ENCODE peak calls at places on chromosomes 13 and 19, in nine cellular contexts. A is DMS 273 treated with DMSO at 0.1 percent for 48 hours; B is activated CD4-positive, alpha-beta T cell treated with anti-CD3 and anti-CD28 coated beads, Interleukin-2, amount 50 U/mL, for 24 hours; V is CD4-positive, alpha-beta T cell; U is stimulated activated CD4-positive, alpha-beta T cell treated with anti-CD3 and anti-CD28 coated beads, TNF-alpha, amount 100 ng/mL, for 24 hours; X is NB4; W is NCI-H748 treated with DMSO at 0.1 percent for 48 hours; R is right cardiac atrium; Z is GM04503. O is an unnamed sample.

GRCh38 chr19:28685802-28686201 is 527.1 kb downstream of the UQCRFS1 start:
- DNase-seq in A (no peak), B (no peak), V (no peak), U (no peak), X (peak), W (no peak), R (no peak), Z (no peak), O (no peak)

GRCh38 chr13:53490732-53491131 is 462.1 kb downstream of the OLFM4 start:
- DNase-seq in A (no peak), B (no peak), V (no peak), U (no peak), X (no peak), W (no peak), R (no peak), Z (no peak), O (no peak)

GRCh38 chr13:95375706-95376105 is 74.5 kb upstream of the ABCC4 start:
- DNase-seq in A (no peak), B (no peak), V (no peak), U (no peak), X (no peak), W (no peak), R (no peak), Z (no peak), O (no peak)

GRCh38 chr13:44394649-44395048 is 21.0 kb downstream of the SERP2 start:
- DNase-seq in A (no peak), B (no peak), V (no peak), U (no peak), X (no peak), W (no peak), R (no peak), Z (no peak), O (no peak)

GRCh38 chr13:74289861-74290260 is 155.7 kb upstream of the KLF12 start:
- DNase-seq in A (no peak), B (no peak), V (no peak), U (no peak), X (no peak), W (peak), R (no peak), Z (no peak), O (no peak)

GRCh38 chr13:27792393-27793218 is at the start of gene GSX1:
- DNase-seq in A (no peak), B (no peak), V (peak), U (no peak), X (peak), W (peak), R (peak), Z (no peak), O (peak)

GRCh38 chr19:5504115-5504514 is 48.9 kb downstream of the ZNRF4 start:
- DNase-seq in A (no peak), B (no peak), V (no peak), U (no peak), X (no peak), W (no peak), R (no peak), Z (no peak), O (no peak)

GRCh38 chr13:98390086-98390697 is 186.7 kb downstream of the STK24 start:
- DNase-seq in A (no peak), B (no peak), V (no peak), U (no peak), X (no peak), W (no peak), R (peak), Z (peak), O (no peak)

GRCh38 chr19:8544168-8544567 is 30.2 kb upstream of the ZNF414 start:
- DNase-seq in A (no peak), B (no peak), V (no peak), U (no peak), X (no peak), W (no peak), R (no peak), Z (no peak), O (no peak)

GRCh38 chr13:27770809-27771208 is 21.5 kb upstream of the GSX1 start:
- DNase-seq in A (no peak), B (no peak), V (no peak), U (no peak), X (peak), W (peak), R (no peak), Z (no peak), O (no peak)

GRCh38 chr13:88707652-88708051 is 1036.5 kb downstream of the SLITRK5 start:
- DNase-seq in A (no peak), B (no peak), V (no peak), U (no peak), X (no peak), W (no peak), R (no peak), Z (no peak), O (no peak)

GRCh38 chr19:56725829-56726424 is 54.4 kb upstream of the ZNF835 start:
- DNase-seq in A (no peak), B (no peak), V (no peak), U (no peak), X (peak), W (no peak), R (no peak), Z (no peak), O (no peak)

GRCh38 chr19:58021541-58022282 is 12.1 kb upstream of the ZSCAN1 start:
- DNase-seq in A (peak), B (no peak), V (no peak), U (no peak), X (peak), W (peak), R (peak), Z (no peak), O (no peak)

O was measured in mesothelial cell of epicardium.